ENCODE peak calls at places on chromosomes 1 and 21, in five cellular contexts. B, Y, R, P and A are unnamed samples.

GRCh38 chr1:47677241-47677940 is 239.5 kb downstream of the FOXD2 start:
- DNase-seq in P (no peak), R (no peak), B (no peak), Y (no peak), A (no peak)

GRCh38 chr1:44294588-44295007 is 60.5 kb downstream of the ERI3 start:
- DNase-seq in Y (no peak), R (peak; percentile 60), P (no peak), B (no peak), A (no peak)

GRCh38 chr1:43582162-43582566 is 51.5 kb downstream of the PTPRF start:
- DNase-seq in P (no peak), B (peak; percentile 95), Y (peak; percentile 86), R (no peak), A (no peak)

GRCh38 chr1:119787776-119788175 is 19.1 kb upstream of the HMGCS2 start:
- DNase-seq in Y (peak; percentile 32), R (no peak), B (no peak), P (no peak), A (peak; percentile 39)

GRCh38 chr1:177979272-177979671 is 9.4 kb upstream of the SEC16B start:
- DNase-seq in P (no peak), B (no peak), Y (no peak), R (no peak), A (no peak)

GRCh38 chr1:117655220-117655577 is 49.4 kb downstream of the TENT5C start:
- DNase-seq in Y (no peak), B (peak; percentile 42), R (no peak), P (no peak), A (peak; percentile 38)

GRCh38 chr1:205584732-205585131 is 47.1 kb downstream of the ELK4 start:
- DNase-seq in B (no peak), P (no peak), Y (no peak), R (peak; percentile 30), A (no peak)

GRCh38 chr1:29162476-29163138 is 19.1 kb downstream of the SRSF4 start:
- DNase-seq in R (no peak), P (no peak), Y (no peak), B (no peak), A (no peak)

GRCh38 chr1:224615861-224616760 is at the start of gene CNIH3:
- DNase-seq in R (no peak), B (no peak), P (no peak), Y (peak; percentile 75), A (no peak)

GRCh38 chr1:116372186-116372585 is 858 bp upstream of the ATP1A1 start:
- DNase-seq in R (no peak), Y (no peak), B (no peak), P (peak; percentile 32), A (no peak)

GRCh38 chr1:71118086-71118485 is 37.3 kb upstream of the ZRANB2 start:
- DNase-seq in B (no peak), P (no peak), Y (no peak), R (no peak), A (no peak)

GRCh38 chr21:41682719-41683179 is 84.1 kb downstream of the RIPK4 start:
- DNase-seq in Y (no peak), B (no peak), P (no peak), R (peak; percentile 14), A (no peak)

GRCh38 chr1:192224386-192224785 is 66.1 kb downstream of the RGS18 start:
- DNase-seq in P (no peak), Y (no peak), B (no peak), R (no peak), A (no peak)

GRCh38 chr1:166874464-166874863 is 1.6 kb downstream of the TADA1 start:
- DNase-seq in R (no peak), Y (no peak), P (no peak), B (no peak), A (no peak)

GRCh38 chr1:59673575-59674467 is 140.9 kb upstream of the HOOK1 start:
- DNase-seq in B (peak; percentile 98), P (no peak), R (no peak), Y (no peak), A (no peak)

GRCh38 chr1:181033128-181033798 is 520 bp upstream of the MR1 start:
- DNase-seq in P (no peak), R (peak; percentile 64), Y (no peak), B (peak; percentile 83), A (no peak)

GRCh38 chr1:67963263-67963662 is 87.2 kb downstream of the DIRAS3 start:
- DNase-seq in Y (no peak), B (no peak), R (no peak), P (no peak), A (no peak)

GRCh38 chr1:146036990-146037646 is 15.6 kb upstream of the HJV start:
- DNase-seq in R (peak; percentile 83), P (peak; percentile 80), Y (peak; percentile 97), B (peak; percentile 60), A (peak; percentile 93)

GRCh38 chr1:70207492-70207891 is 2.1 kb upstream of the LRRC40 start:
- DNase-seq in B (no peak), R (no peak), P (no peak), Y (no peak), A (no peak)

GRCh38 chr1:218971166-218971565 is 202.5 kb upstream of the LYPLAL1 start:
- DNase-seq in R (no peak), B (no peak), Y (no peak), P (no peak), A (no peak)

GRCh38 chr1:71783096-71783495 is 499.2 kb downstream of the NEGR1 start:
- DNase-seq in B (no peak), P (no peak), Y (no peak), R (no peak), A (no peak)

GRCh38 chr1:110011527-110012041 is 22.8 kb upstream of the STRIP1 start:
- DNase-seq in R (no peak), B (no peak), P (peak; percentile 19), Y (peak; percentile 40), A (peak; percentile 57)

GRCh38 chr1:45682942-45683341 is 3.4 kb downstream of the GPBP1L1 start:
- DNase-seq in Y (no peak), B (no peak), P (no peak), R (no peak), A (no peak)

GRCh38 chr1:245611251-245611650 is 456.5 kb downstream of the KIF26B start:
- DNase-seq in Y (no peak), B (no peak), P (no peak), R (no peak), A (no peak)

GRCh38 chr21:41832230-41833137 is 46.7 kb downstream of the PRDM15 start:
- DNase-seq in P (no peak), Y (no peak), R (peak; percentile 19), B (no peak), A (peak; percentile 28)

GRCh38 chr1:207336559-207337467 is 15.3 kb downstream of the CD55 start:
- DNase-seq in Y (no peak), B (no peak), R (no peak), P (peak; percentile 42), A (no peak)

GRCh38 chr1:190179817-190180216 is 297.8 kb downstream of the BRINP3 start:
- DNase-seq in R (no peak), P (no peak), B (no peak), Y (no peak), A (no peak)

GRCh38 chr1:14345925-14346550 is 252.4 kb upstream of the KAZN start:
- DNase-seq in Y (peak; percentile 4), R (no peak), P (no peak), B (no peak), A (no peak)

GRCh38 chr1:46077669-46078068 is 54.8 kb downstream of the PIK3R3 start:
- DNase-seq in P (no peak), Y (no peak), B (no peak), R (no peak), A (no peak)

GRCh38 chr1:10957151-10957550 is 55.3 kb upstream of the TARDBP start:
- DNase-seq in B (no peak), R (no peak), Y (no peak), P (no peak), A (no peak)
- H3K4me1 ChIP-seq in B (no peaks in the 10 kb centered on the region), R (no peaks in the 10 kb centered on the region), Y (no peaks in the 10 kb centered on the region), P (no peaks in the 10 kb centered on the region), A (peaks cover 8% of the 10 kb centered on the region)

DNA sequence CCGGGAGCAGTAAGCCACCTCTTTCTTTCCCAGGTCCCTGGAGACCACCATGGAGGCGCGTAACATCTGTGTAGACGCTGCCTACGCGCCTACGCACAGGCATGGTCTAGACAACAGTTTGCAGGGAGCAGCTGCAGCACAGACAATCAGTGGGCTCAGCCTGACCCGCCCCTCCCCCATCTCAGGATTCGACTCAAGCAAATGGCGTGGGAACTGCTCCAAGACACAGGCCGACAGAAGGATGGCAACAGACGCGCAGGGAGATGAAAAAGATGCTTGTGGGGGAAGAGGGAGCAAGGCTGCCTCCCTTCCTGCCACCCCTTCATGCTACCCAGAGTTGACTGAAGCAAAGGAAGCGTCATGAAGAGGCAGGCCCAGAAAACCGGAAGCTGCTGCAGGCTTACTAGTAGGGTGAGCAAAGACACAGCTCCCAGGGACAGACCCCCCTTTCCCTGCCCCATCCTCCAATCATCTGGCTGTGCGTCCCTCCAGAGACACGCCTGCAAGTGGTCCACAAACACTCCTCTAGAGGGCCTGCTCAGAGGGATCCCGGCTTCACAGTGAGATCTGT is 19.5 kb downstream of the STK40 start:
- DNase-seq in B (no peak), P (peak; percentile 87), R (peak; percentile 71), Y (peak; percentile 28), A (no peak)
- H3K4me1 ChIP-seq in B (no peaks in the 10 kb centered on the region), P (peaks cover 15% of the 10 kb centered on the region), R (no peaks in the 10 kb centered on the region), Y (peaks cover 24% of the 10 kb centered on the region), A (peaks cover 7% of the 10 kb centered on the region)

DNA sequence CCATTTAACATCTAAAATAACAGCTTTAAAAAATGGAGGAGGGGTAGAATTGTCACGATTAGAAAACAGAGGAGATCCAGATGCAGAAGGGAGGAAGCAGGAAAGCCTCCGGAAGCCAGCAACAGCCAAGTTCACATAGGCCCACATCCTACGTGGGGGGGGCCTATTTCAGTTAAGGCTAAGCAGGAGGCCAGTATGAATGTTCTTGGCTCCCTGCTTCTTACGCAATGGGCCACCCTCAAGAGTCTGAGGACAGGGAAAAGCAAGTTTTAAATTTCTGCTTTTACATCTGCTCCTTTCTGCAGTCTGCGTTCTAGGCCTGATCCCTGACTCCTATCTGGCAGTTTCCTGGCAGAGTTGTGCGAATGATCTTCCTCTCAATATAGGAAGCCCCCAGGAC is 30.6 kb downstream of the RABIF start:
- DNase-seq in Y (no peak), P (no peak), B (no peak), R (peak; percentile 70), A (no peak)
- H3K4me1 ChIP-seq in Y (peaks cover 9% of the 10 kb centered on the region), P (no peaks in the 10 kb centered on the region), B (no peaks in the 10 kb centered on the region), R (no peaks in the 10 kb centered on the region), A (peaks cover 6% of the 10 kb centered on the region)

DNA sequence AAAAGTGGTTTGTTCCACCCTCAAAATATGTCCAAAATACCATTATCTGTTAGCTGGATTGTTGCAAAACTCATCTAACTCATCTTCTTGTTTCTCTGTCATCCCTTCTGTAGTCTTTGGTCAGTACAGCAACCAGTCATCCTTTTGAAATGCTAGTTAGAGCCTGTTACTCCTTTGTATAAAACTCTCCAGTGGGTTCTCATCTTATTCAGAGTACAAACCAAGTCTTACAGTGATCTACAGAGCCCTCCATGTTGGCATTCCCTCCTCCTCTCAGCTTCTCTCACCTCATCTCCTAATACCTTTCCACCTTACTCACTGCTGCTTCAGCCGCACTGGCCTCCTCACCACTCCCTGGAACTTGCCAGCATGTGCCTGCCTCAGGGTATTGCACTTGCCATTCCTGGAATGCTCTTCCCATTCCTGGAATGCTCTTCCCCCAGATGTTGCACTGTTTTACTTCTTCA is 70.6 kb downstream of the LAMC1 start:
- DNase-seq in B (peak; percentile 86), P (no peak), Y (no peak), R (no peak), A (no peak)
- H3K4me1 ChIP-seq in B (peaks cover 18% of the 10 kb centered on the region), P (no peaks in the 10 kb centered on the region), Y (peaks cover 36% of the 10 kb centered on the region), R (peaks cover 4% of the 10 kb centered on the region), A (no peaks in the 10 kb centered on the region)